ENCODE peak calls at places on chromosomes 12 and 14, in eight cellular contexts. O, I, J, S, N, P, A and T are unnamed samples.

GRCh38 chr12:117977373-117977772 is 8.6 kb upstream of the KSR2 start:
- DNase-seq in J (no peak), I (no peak), O (no peak), S (no peak), N (no peak), A (no peak), P (no peak), T (no peak)

GRCh38 chr12:28027947-28028724 is 55.6 kb upstream of the PTHLH start:
- DNase-seq in N (no peak), O (no peak), J (no peak), I (peak), S (no peak), P (no peak), A (peak), T (no peak)

GRCh38 chr14:99347561-99347960 is 75.6 kb upstream of the BCL11B start:
- DNase-seq in P (no peak), I (no peak), A (no peak), J (no peak), N (no peak), O (no peak), S (no peak), T (no peak)

GRCh38 chr12:98422359-98422758 is 93.0 kb upstream of the TMPO start:
- DNase-seq in I (no peak), P (no peak), J (no peak), S (no peak), N (no peak), A (no peak), O (no peak), T (no peak)

GRCh38 chr12:47302111-47302597 is 222.4 kb upstream of the AMIGO2 start:
- DNase-seq in O (no peak), A (no peak), I (no peak), J (no peak), N (no peak), P (no peak), S (no peak), T (no peak)

GRCh38 chr12:116053479-116054195 is 223.9 kb downstream of the MED13L start:
- DNase-seq in J (peak), P (no peak), O (peak), A (peak), N (peak), I (peak), S (peak), T (no peak)

GRCh38 chr14:104824353-104824997 is 23.6 kb downstream of the ZBTB42 start:
- DNase-seq in O (no peak), S (no peak), J (no peak), A (no peak), N (no peak), I (no peak), P (no peak), T (no peak)

GRCh38 chr12:108055135-108055534 is 74.0 kb upstream of the WSCD2 start:
- DNase-seq in P (no peak), O (no peak), A (no peak), S (no peak), N (no peak), I (no peak), J (no peak), T (no peak)

GRCh38 chr12:59499774-59500173 is 96.1 kb upstream of the SLC16A7 start:
- DNase-seq in I (no peak), A (no peak), N (no peak), S (no peak), J (no peak), O (no peak), P (no peak), T (no peak)

GRCh38 chr12:121050725-121051124 is 11.7 kb upstream of the OASL start:
- DNase-seq in A (peak), I (peak), J (no peak), P (peak), S (no peak), O (peak), N (no peak), T (no peak)

GRCh38 chr14:76268013-76268376 is 107.9 kb upstream of the ESRRB start:
- DNase-seq in J (no peak), O (no peak), I (no peak), A (no peak), P (no peak), N (no peak), S (no peak), T (no peak)

GRCh38 chr14:95132732-95133131 is 24.6 kb downstream of the DICER1 start:
- DNase-seq in A (peak), O (no peak), P (no peak), N (no peak), J (no peak), I (no peak), S (no peak), T (no peak)

GRCh38 chr14:30521899-30522736 is 36.8 kb upstream of the G2E3 start:
- DNase-seq in I (peak), S (no peak), J (no peak), O (no peak), P (peak), A (peak), N (no peak), T (peak)

GRCh38 chr14:36835145-36835544 is 173.5 kb downstream of the PAX9 start:
- DNase-seq in O (no peak), I (no peak), P (peak), S (no peak), N (no peak), A (no peak), J (no peak), T (no peak)

GRCh38 chr14:100406505-100407131 is 83.5 kb downstream of the SLC25A47 start:
- DNase-seq in A (peak), O (no peak), P (no peak), I (peak), J (no peak), S (no peak), N (peak), T (no peak)

GRCh38 chr14:94132285-94132887 is 3.0 kb upstream of the IFI27L2 start:
- DNase-seq in S (no peak), P (peak), J (peak), N (peak), I (peak), O (peak), A (peak), T (no peak)

GRCh38 chr14:95265106-95266094 is 54.3 kb downstream of the CLMN start:
- DNase-seq in J (peak), I (peak), A (peak), P (peak), S (peak), O (peak), N (peak), T (peak)

GRCh38 chr14:32709072-32709471 is 229.6 kb upstream of the NPAS3 start:
- DNase-seq in O (peak), A (peak), P (peak), N (peak), I (peak), J (no peak), S (peak), T (peak)

GRCh38 chr14:34797747-34798583 is 77.2 kb downstream of the BAZ1A start:
- DNase-seq in J (no peak), A (no peak), N (no peak), I (no peak), P (no peak), S (no peak), O (no peak), T (no peak)

GRCh38 chr14:99724939-99725773 is 41.1 kb downstream of the CYP46A1 start:
- DNase-seq in N (no peak), I (no peak), J (no peak), S (no peak), P (no peak), O (no peak), A (no peak), T (no peak)

GRCh38 chr12:121796855-121797751 is 3.6 kb upstream of the RHOF start:
- DNase-seq in A (peak), I (peak), P (no peak), S (no peak), J (peak), N (peak), O (peak), T (peak)

GRCh38 chr12:52350786-52351185 is 16.5 kb downstream of the KRT85 start:
- DNase-seq in S (no peak), J (no peak), P (no peak), I (no peak), N (no peak), O (no peak), A (no peak), T (no peak)

GRCh38 chr14:47929334-47929733 is 253.9 kb upstream of the MDGA2 start:
- DNase-seq in N (no peak), O (no peak), P (no peak), A (no peak), I (no peak), S (no peak), J (no peak), T (no peak)

GRCh38 chr12:26874501-26875296 is 41.7 kb upstream of the ITPR2 start:
- DNase-seq in O (no peak), N (peak), S (no peak), A (no peak), J (no peak), I (no peak), P (no peak), T (no peak)

GRCh38 chr12:6627598-6627997 is 8.2 kb downstream of the LPAR5 start:
- DNase-seq in S (no peak), O (no peak), I (no peak), J (no peak), P (no peak), N (no peak), A (no peak), T (no peak)

GRCh38 chr12:93737457-93738198 is 60.5 kb downstream of the CRADD start:
- DNase-seq in S (no peak), N (no peak), I (no peak), O (no peak), A (no peak), J (no peak), P (no peak), T (no peak)

GRCh38 chr12:43882578-43883178 is 46.8 kb downstream of the TMEM117 start:
- DNase-seq in S (peak), I (peak), O (peak), J (no peak), N (peak), A (peak), P (peak), T (no peak)

GRCh38 chr14:69685716-69686115 is 74.3 kb downstream of the SUSD6 start:
- DNase-seq in S (no peak), N (peak), I (peak), O (no peak), A (peak), P (no peak), J (peak), T (no peak)
- TF ChIP-seq CTCF in S (no peak), N (no peak), I (no peak), O (no peak), A (no peak), P (no peak), J (no peak), T (no peak)

DNA sequence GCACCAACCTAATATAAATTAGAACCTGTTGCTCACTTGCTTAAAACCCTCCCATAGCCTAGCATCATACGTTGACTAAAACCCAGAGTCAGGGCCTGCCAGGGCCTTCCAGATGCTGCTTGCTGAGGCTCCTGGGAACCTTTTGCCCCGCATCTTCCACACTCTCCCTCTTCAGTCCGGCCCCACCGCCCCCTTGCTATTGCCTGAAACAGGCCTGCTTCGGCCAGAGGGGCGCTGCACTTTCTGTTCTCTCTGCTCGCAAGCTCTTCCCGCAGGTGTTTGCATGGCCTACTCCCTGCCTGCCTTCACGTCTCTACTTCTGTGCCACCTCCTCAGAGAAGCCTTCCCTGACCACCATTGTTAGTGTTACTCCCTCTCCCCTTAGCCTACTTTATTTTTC is 13.7 kb upstream of the TCTN2 start:
- DNase-seq in S (no peak), O (no peak), P (no peak), I (no peak), J (no peak), A (no peak), N (no peak), T (no peak)
- TF ChIP-seq CTCF in S (no peak), O (no peak), P (no peak), I (no peak), J (no peak), A (no peak), N (no peak), T (no peak)

GRCh38 chr12:4743046-4743445 is 22.8 kb downstream of the GALNT8 start:
- DNase-seq in S (no peak), A (no peak), I (no peak), P (no peak), J (no peak), N (no peak), O (no peak), T (no peak)
- TF ChIP-seq CTCF in S (no peak), A (no peak), I (no peak), P (no peak), J (no peak), N (no peak), O (no peak), T (no peak)

GRCh38 chr12:113762849-113763816 is 203.0 kb downstream of the RBM19 start:
- DNase-seq in S (no peak), A (no peak), O (no peak), N (no peak), P (no peak), I (no peak), J (no peak), T (no peak)

GRCh38 chr12:113768850-113769249 is 197.3 kb downstream of the RBM19 start:
- DNase-seq in S (no peak), N (no peak), I (no peak), O (no peak), P (no peak), A (no peak), J (no peak), T (no peak)

GRCh38 chr12:113766880-113767878 is 198.9 kb downstream of the RBM19 start:
- DNase-seq in J (no peak), O (peak), I (peak), N (no peak), S (peak), P (peak), A (peak), T (peak)

GRCh38 chr12:113769322-113769721 is 196.8 kb downstream of the RBM19 start:
- DNase-seq in O (no peak), A (no peak), I (no peak), N (no peak), P (no peak), J (no peak), S (no peak), T (no peak)

GRCh38 chr12:113766133-113766879 is 199.8 kb downstream of the RBM19 start:
- DNase-seq in I (no peak), O (no peak), J (no peak), P (peak), S (no peak), N (no peak), A (no peak), T (no peak)
- TF ChIP-seq CTCF in I (no peak), O (no peak), J (no peak), P (no peak), S (no peak), N (no peak), A (no peak), T (no peak)

DNA sequence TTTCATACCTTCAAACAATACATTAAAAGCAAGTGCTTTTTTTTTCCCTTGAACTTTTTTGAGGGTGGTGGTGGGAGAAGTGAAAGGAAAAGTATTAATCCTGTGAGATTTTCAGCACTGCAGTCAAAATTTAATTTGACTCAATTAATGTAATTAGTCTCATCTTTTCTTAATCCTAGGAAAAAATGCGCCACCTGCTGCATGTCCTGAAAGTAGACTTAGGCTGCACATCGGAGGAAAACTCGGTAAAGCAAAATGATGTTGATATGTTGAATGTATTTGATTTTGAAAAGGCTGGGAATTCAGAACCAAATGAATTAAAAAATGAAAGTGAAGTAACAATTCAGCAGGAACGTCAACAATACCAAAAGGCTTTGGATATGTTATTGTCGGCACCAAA is 52.2 kb downstream of the SPATA7 start:
- DNase-seq in P (no peak), O (no peak), J (no peak), S (no peak), I (peak), A (no peak), N (no peak), T (no peak)
- TF ChIP-seq CTCF in P (peak), O (peak), J (no peak), S (peak), I (peak), A (peak), N (no peak), T (peak)

GRCh38 chr12:112539221-112539620 is 120.5 kb downstream of the PTPN11 start:
- DNase-seq in J (no peak), N (no peak), I (peak), A (no peak), P (peak), O (no peak), S (no peak), T (no peak)
- TF ChIP-seq CTCF in J (no peak), N (no peak), I (peak), A (no peak), P (peak), O (no peak), S (no peak), T (no peak)